ENCODE peak calls at places on chromosomes 12 and 14, in six cellular contexts. W is GM23338, C is stomach, L is mammary epithelial cell, P is hepatocyte, H is fibroblast of lung. Z is an unnamed sample. For H3K4me1 and H3K36me3, the result is how much of the 10 kb centered on the place peaks cover.

GRCh38 chr14:104434214-104435076 is 145.1 kb upstream of the C14orf180 start:
- DNase-seq in P (no peak), H (no peak), L (no peak), W (no peak), C (peak), Z (no peak)

GRCh38 chr12:11793896-11794295 is 144.4 kb downstream of the ETV6 start:
- DNase-seq in H (no peak), P (no peak), C (no peak), L (no peak), W (no peak), Z (no peak)

GRCh38 chr12:4817813-4818212 is 91.9 kb upstream of the KCNA1 start:
- DNase-seq in W (no peak), L (no peak), H (no peak), P (no peak), C (no peak), Z (no peak)

GRCh38 chr14:98010791-98011190 is 1213.6 kb downstream of the VRK1 start:
- DNase-seq in L (no peak), H (no peak), P (no peak), W (no peak), C (no peak), Z (no peak)

GRCh38 chr12:115726691-115727090 is 550.8 kb downstream of the MED13L start:
- DNase-seq in H (no peak), W (no peak), C (no peak), P (no peak), L (no peak), Z (no peak)

GRCh38 chr12:65427646-65428045 is 149.2 kb downstream of the MSRB3 start:
- DNase-seq in W (no peak), H (no peak), P (no peak), C (no peak), L (no peak), Z (no peak)

GRCh38 chr12:8695116-8695515 is 2.7 kb upstream of the RIMKLB start:
- DNase-seq in P (no peak), W (no peak), H (no peak), C (no peak), L (no peak), Z (no peak)

GRCh38 chr12:46134852-46135251 is 134.0 kb downstream of the SLC38A1 start:
- DNase-seq in C (no peak), P (no peak), L (no peak), W (no peak), H (no peak), Z (no peak)

GRCh38 chr14:106518054-106518943 is 991.9 kb downstream of the TMEM121 start:
- DNase-seq in C (peak), H (no peak), P (no peak), W (peak), L (no peak), Z (peak)

GRCh38 chr14:50523271-50524041 is 8.9 kb downstream of the MAP4K5 start:
- DNase-seq in L (no peak), W (no peak), C (no peak), P (no peak), H (no peak), Z (no peak)

GRCh38 chr12:66014818-66015217 is 115.7 kb downstream of the LLPH start:
- DNase-seq in C (no peak), P (no peak), W (no peak), H (peak), L (peak), Z (no peak)

GRCh38 chr12:103469716-103470115 is 26.1 kb downstream of the C12orf42 start:
- DNase-seq in P (no peak), C (no peak), L (no peak), H (no peak), W (no peak), Z (no peak)

GRCh38 chr12:117342247-117342646 is 19.2 kb downstream of the NOS1 start:
- DNase-seq in L (no peak), W (no peak), C (no peak), P (no peak), H (no peak), Z (no peak)

GRCh38 chr14:96581902-96582640 is 79.9 kb downstream of the PAPOLA start:
- DNase-seq in P (no peak), W (peak), C (no peak), H (no peak), L (no peak), Z (no peak)

GRCh38 chr12:62698701-62699101 is 232.1 kb downstream of the MON2 start:
- DNase-seq in L (peak), C (no peak), W (no peak), H (peak), P (no peak), Z (no peak)

GRCh38 chr12:103623716-103624115 is 36.6 kb downstream of the STAB2 start:
- DNase-seq in H (no peak), P (no peak), C (no peak), W (no peak), L (no peak), Z (no peak)

GRCh38 chr12:78916845-78917480 is 52.4 kb downstream of the SYT1 start:
- DNase-seq in H (peak), C (no peak), W (peak), P (no peak), L (peak), Z (no peak)

GRCh38 chr14:54331516-54331915 is 65.3 kb upstream of the CDKN3 start:
- DNase-seq in C (no peak), W (no peak), H (no peak), P (no peak), L (no peak), Z (no peak)

GRCh38 chr14:54329082-54329695 is 67.6 kb upstream of the CDKN3 start:
- DNase-seq in L (peak), H (peak), C (peak), W (peak), P (peak), Z (no peak)

GRCh38 chr14:54332490-54332889 is 64.3 kb upstream of the CDKN3 start:
- DNase-seq in C (no peak), W (no peak), H (no peak), P (no peak), L (no peak), Z (no peak)

GRCh38 chr14:54333511-54333910 is 63.3 kb upstream of the CDKN3 start:
- DNase-seq in P (no peak), W (no peak), L (no peak), C (no peak), H (no peak), Z (no peak)

GRCh38 chr14:54330876-54331275 is 65.9 kb upstream of the CDKN3 start:
- DNase-seq in H (no peak), C (no peak), P (no peak), L (no peak), W (no peak), Z (no peak)
- H3K4me1 ChIP-seq in H (under half), C (under half), P (under half), L (under half), W (under half), Z (under half)

DNA sequence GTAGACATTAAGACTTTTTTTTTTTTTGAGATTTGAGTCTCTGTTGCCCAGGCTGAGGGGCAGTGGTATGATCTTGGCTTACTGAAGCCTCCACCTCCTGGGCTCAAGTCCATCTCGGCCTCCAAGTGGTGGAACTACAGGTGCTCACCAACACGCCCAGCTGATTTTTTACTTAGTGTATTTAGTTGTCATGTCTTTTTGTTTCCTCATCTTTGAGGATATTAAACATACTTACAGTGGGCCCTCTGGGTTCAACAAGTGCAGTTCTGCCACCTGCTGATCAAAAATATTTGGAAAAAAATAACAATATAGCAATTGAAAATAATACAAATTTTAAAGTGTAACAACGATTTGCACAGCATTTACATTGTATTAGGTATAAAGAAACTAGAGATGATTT is 4.4 kb upstream of the B4GALNT1 start:
- DNase-seq in W (no peak), L (no peak), H (no peak), C (no peak), P (no peak), Z (no peak)
- TF ChIP-seq CTCF in W (no peak), L (no peak), H (no peak), C (no peak), P (no peak), Z (no peak)

GRCh38 chr12:55797550-55797949 is 20.0 kb downstream of the SARNP start:
- DNase-seq in L (no peak), P (no peak), W (no peak), C (no peak), H (no peak), Z (no peak)

GRCh38 chr12:55795950-55796349 is 21.6 kb downstream of the SARNP start:
- DNase-seq in L (no peak), W (no peak), P (no peak), H (no peak), C (no peak), Z (no peak)

GRCh38 chr12:55797068-55797467 is 20.5 kb downstream of the SARNP start:
- DNase-seq in C (no peak), L (peak), W (peak), H (peak), P (peak), Z (no peak)
- H3K36me3 ChIP-seq in C (half or more), L (under half), W (under half), H (under half), P (under half), Z (under half)

GRCh38 chr12:53781218-53781801 is 29.5 kb upstream of the CISTR start:
- DNase-seq in H (no peak), C (no peak), W (peak), L (peak), P (no peak), Z (no peak)
- H3K4me1 ChIP-seq in H (under half), C (under half), W (under half), L (under half), P (under half), Z (under half)

GRCh38 chr14:70087380-70087697 is 101.4 kb downstream of the SLC8A3 start:
- DNase-seq in P (no peak), W (no peak), H (no peak), L (no peak), C (no peak), Z (no peak)
- TF ChIP-seq CTCF in P (no peak), W (no peak), H (no peak), L (no peak), C (no peak), Z (no peak)

DNA sequence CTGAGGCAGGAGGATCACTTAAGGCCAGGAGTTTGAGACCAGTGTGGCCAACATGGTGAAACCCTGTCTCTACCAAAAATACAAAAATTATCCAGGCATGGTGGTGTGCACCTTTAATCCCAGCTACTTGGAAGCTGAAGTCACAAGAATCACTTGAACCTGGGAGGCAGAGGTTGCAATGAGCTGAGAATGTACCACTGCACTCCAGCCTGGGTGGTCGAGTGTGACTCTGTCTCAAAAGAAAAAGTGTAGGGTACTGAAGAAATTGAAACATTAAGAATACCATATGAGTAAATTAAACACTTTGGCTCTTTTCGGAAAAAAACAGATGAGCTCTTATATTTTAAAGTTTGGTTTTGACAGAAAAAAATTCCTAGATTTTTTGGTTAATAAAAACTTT is 19.9 kb downstream of the MDM2 start:
- DNase-seq in W (no peak), L (no peak), H (no peak), C (no peak), P (no peak), Z (no peak)
- H3K36me3 ChIP-seq in W (half or more), L (half or more), H (under half), C (half or more), P (under half), Z (under half)

DNA sequence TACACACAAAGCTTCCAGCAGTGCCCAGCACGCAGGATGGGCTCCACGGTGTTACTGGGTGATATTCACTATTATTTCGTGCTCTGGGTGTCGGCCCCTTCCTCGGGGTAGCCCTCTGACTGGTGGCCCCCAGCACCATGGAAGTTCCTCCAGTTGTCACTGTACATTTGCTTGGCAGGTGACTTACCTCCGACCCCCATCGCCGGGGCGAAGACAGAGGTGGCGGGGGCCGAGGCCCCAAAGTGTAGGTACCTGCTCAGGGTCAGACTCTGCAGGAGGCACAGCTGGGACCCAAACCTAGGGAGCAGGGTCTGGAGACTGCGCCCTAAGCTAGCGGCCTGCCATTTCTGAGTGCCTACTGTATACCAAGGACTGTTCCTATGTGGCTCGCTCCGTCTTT is 98.9 kb downstream of the RFLNA start:
- DNase-seq in P (no peak), H (no peak), W (no peak), L (no peak), C (no peak), Z (no peak)
- H3K4me1 ChIP-seq in P (under half), H (half or more), W (under half), L (under half), C (half or more), Z (half or more)

GRCh38 chr12:112170376-112170775 is 45.0 kb downstream of the TRAFD1 start:
- DNase-seq in H (no peak), P (no peak), W (peak), L (no peak), C (no peak), Z (no peak)
- TF ChIP-seq CTCF in H (peak), P (peak), W (peak), L (no peak), C (no peak), Z (no peak)

GRCh38 chr14:22500525-22500924 is 88.5 kb downstream of the DAD1 start:
- DNase-seq in H (no peak), C (no peak), P (no peak), L (no peak), W (no peak), Z (no peak)
- H3K36me3 ChIP-seq in H (under half), C (under half), P (under half), L (under half), W (under half), Z (under half)